ENCODE peak calls at places on chromosome 1, in six cellular contexts. One of them, this sample, is unnamed.

GRCh38 chr1:53508991-53509663 is 49.9 kb downstream of the DMRTB1 start:
- DNase-seq in psoas muscle: no peak
- DNase-seq in activated CD4-positive, alpha-beta T cell treated with anti-CD3 and anti-CD28 coated beads for 4 hours: no peak
- DNase-seq in stimulated activated CD8-positive, alpha-beta memory T cell treated with anti-CD3 and anti-CD28 coated beads, Interleukin-4, amount 100 ng/mL, for 24 hours: no peak
- DNase-seq in mesenteric fat pad: no peak
- DNase-seq in ureter: no peak
- DNase-seq in this sample: no peak

GRCh38 chr1:70190180-70190579 is 15.2 kb downstream of the LRRC40 start:
- DNase-seq in mesenteric fat pad: no peak
- DNase-seq in stimulated activated CD8-positive, alpha-beta memory T cell treated with anti-CD3 and anti-CD28 coated beads, Interleukin-4, amount 100 ng/mL, for 24 hours: no peak
- DNase-seq in psoas muscle: no peak
- DNase-seq in ureter: no peak
- DNase-seq in activated CD4-positive, alpha-beta T cell treated with anti-CD3 and anti-CD28 coated beads for 4 hours: no peak
- DNase-seq in this sample: no peak

GRCh38 chr1:51973587-51974474 is 16.7 kb downstream of the RAB3B start:
- DNase-seq in ureter: no peak
- DNase-seq in activated CD4-positive, alpha-beta T cell treated with anti-CD3 and anti-CD28 coated beads for 4 hours: no peak
- DNase-seq in mesenteric fat pad: no peak
- DNase-seq in psoas muscle: no peak
- DNase-seq in stimulated activated CD8-positive, alpha-beta memory T cell treated with anti-CD3 and anti-CD28 coated beads, Interleukin-4, amount 100 ng/mL, for 24 hours: no peak
- DNase-seq in this sample: no peak

GRCh38 chr1:119711804-119712341 is at the start of gene PHGDH:
- DNase-seq in stimulated activated CD8-positive, alpha-beta memory T cell treated with anti-CD3 and anti-CD28 coated beads, Interleukin-4, amount 100 ng/mL, for 24 hours: peak; percentile 43
- DNase-seq in mesenteric fat pad: no peak
- DNase-seq in activated CD4-positive, alpha-beta T cell treated with anti-CD3 and anti-CD28 coated beads for 4 hours: peak; percentile 6
- DNase-seq in psoas muscle: peak; percentile 74
- DNase-seq in ureter: peak; percentile 82
- DNase-seq in this sample: peak; percentile 18

GRCh38 chr1:225973158-225973557 is 26.0 kb downstream of the SDE2 start:
- DNase-seq in stimulated activated CD8-positive, alpha-beta memory T cell treated with anti-CD3 and anti-CD28 coated beads, Interleukin-4, amount 100 ng/mL, for 24 hours: no peak
- DNase-seq in ureter: no peak
- DNase-seq in activated CD4-positive, alpha-beta T cell treated with anti-CD3 and anti-CD28 coated beads for 4 hours: no peak
- DNase-seq in mesenteric fat pad: peak; percentile 51
- DNase-seq in psoas muscle: peak; percentile 3
- DNase-seq in this sample: no peak

GRCh38 chr1:24111998-24112380 is at the start of gene MYOM3:
- DNase-seq in activated CD4-positive, alpha-beta T cell treated with anti-CD3 and anti-CD28 coated beads for 4 hours: no peak
- DNase-seq in mesenteric fat pad: no peak
- DNase-seq in ureter: no peak
- DNase-seq in stimulated activated CD8-positive, alpha-beta memory T cell treated with anti-CD3 and anti-CD28 coated beads, Interleukin-4, amount 100 ng/mL, for 24 hours: no peak
- DNase-seq in psoas muscle: peak; percentile 88
- DNase-seq in this sample: no peak

GRCh38 chr1:225424562-225425210 is 3.2 kb downstream of the LBR start:
- DNase-seq in stimulated activated CD8-positive, alpha-beta memory T cell treated with anti-CD3 and anti-CD28 coated beads, Interleukin-4, amount 100 ng/mL, for 24 hours: no peak
- DNase-seq in activated CD4-positive, alpha-beta T cell treated with anti-CD3 and anti-CD28 coated beads for 4 hours: no peak
- DNase-seq in ureter: no peak
- DNase-seq in mesenteric fat pad: no peak
- DNase-seq in psoas muscle: no peak
- DNase-seq in this sample: no peak

GRCh38 chr1:72648465-72648864 is 366.1 kb upstream of the NEGR1 start:
- DNase-seq in psoas muscle: no peak
- DNase-seq in ureter: no peak
- DNase-seq in activated CD4-positive, alpha-beta T cell treated with anti-CD3 and anti-CD28 coated beads for 4 hours: no peak
- DNase-seq in mesenteric fat pad: no peak
- DNase-seq in stimulated activated CD8-positive, alpha-beta memory T cell treated with anti-CD3 and anti-CD28 coated beads, Interleukin-4, amount 100 ng/mL, for 24 hours: no peak
- DNase-seq in this sample: no peak

This sample was measured in stimulated activated CD4-positive, alpha-beta T cell treated with anti-CD3 and anti-CD28 coated beads, Interleukin-2, amount 100 ng/mL, for 4 hours.